ENCODE peak calls at places on chromosome 13, in nine cellular contexts. M is pancreas; G is upper lobe of left lung; R is neuronal stem cell; L is CD4-positive, alpha-beta memory T cell; T is uterus; D is effector memory CD4-positive, alpha-beta T cell; X is A549; H is MM.1S. O is an unnamed sample.

GRCh38 chr13:20616059-20616797 is 49.3 kb downstream of the IFT88 start:
- DNase-seq in T (no peak), X (peak; percentile 57), H (no peak), G (no peak), L (no peak), D (no peak), R (no peak), M (no peak), O (no peak)

GRCh38 chr13:81406022-81406421 is 1065.1 kb upstream of the SPRY2 start:
- DNase-seq in R (no peak), M (no peak), L (no peak), D (no peak), G (no peak), T (no peak), H (no peak), X (no peak), O (no peak)

GRCh38 chr13:100254002-100254401 is 165.1 kb downstream of the PCCA start:
- DNase-seq in D (no peak), G (no peak), T (no peak), X (peak; percentile 2), L (no peak), M (no peak), R (no peak), H (no peak), O (no peak)

GRCh38 chr13:60838581-60838980 is 441.6 kb downstream of the TDRD3 start:
- DNase-seq in G (no peak), M (no peak), T (no peak), R (no peak), X (no peak), L (no peak), D (no peak), H (no peak), O (no peak)

GRCh38 chr13:72004236-72004635 is 137.2 kb upstream of the DACH1 start:
- DNase-seq in D (no peak), G (no peak), H (no peak), X (no peak), R (no peak), T (no peak), L (no peak), M (no peak), O (peak; percentile 8)

GRCh38 chr13:79901336-79901735 is 420.4 kb downstream of the NDFIP2 start:
- DNase-seq in H (no peak), M (no peak), L (no peak), D (no peak), X (no peak), R (no peak), T (no peak), G (no peak), O (peak; percentile 58)

GRCh38 chr13:110637747-110638146 is 22.4 kb downstream of the NAXD start:
- DNase-seq in L (no peak), M (no peak), R (no peak), X (no peak), T (no peak), D (no peak), G (no peak), H (no peak), O (no peak)

GRCh38 chr13:66508153-66508909 is 721.8 kb downstream of the PCDH9 start:
- DNase-seq in H (no peak), T (no peak), M (no peak), X (no peak), R (no peak), L (no peak), G (no peak), D (no peak), O (no peak)

GRCh38 chr13:77184455-77184854 is 142.4 kb downstream of the MYCBP2 start:
- DNase-seq in H (peak; percentile 61), M (no peak), G (no peak), T (no peak), X (no peak), L (no peak), D (no peak), R (no peak), O (no peak)

GRCh38 chr13:27177852-27178251 is 6.2 kb upstream of the USP12 start:
- DNase-seq in D (no peak), X (no peak), H (no peak), R (no peak), T (no peak), M (no peak), L (no peak), G (no peak), O (no peak)

GRCh38 chr13:46527237-46527636 is 25.7 kb upstream of the LRCH1 start:
- DNase-seq in L (no peak), X (peak; percentile 20), G (no peak), M (no peak), D (no peak), T (no peak), R (no peak), H (no peak), O (no peak)

GRCh38 chr13:46893820-46894533 is 2.9 kb downstream of the HTR2A start:
- DNase-seq in D (peak; percentile 29), G (peak; percentile 96), H (peak; percentile 26), X (peak; percentile 19), M (peak; percentile 64), R (peak; percentile 71), L (peak; percentile 49), T (peak; percentile 78), O (peak; percentile 42)

GRCh38 chr13:52036037-52036436 is 11.5 kb downstream of the UTP14C start:
- DNase-seq in H (no peak), G (no peak), D (no peak), L (no peak), T (no peak), M (no peak), X (no peak), R (no peak), O (no peak)

GRCh38 chr13:44229371-44230030 is 144.1 kb upstream of the SERP2 start:
- DNase-seq in X (no peak), D (no peak), H (no peak), L (no peak), M (no peak), R (no peak), T (no peak), G (peak; percentile 58), O (no peak)
- H3K27ac ChIP-seq in X (peak overlapping the region; percentile 1), D (no peak overlapping the region), H (no peak overlapping the region), L (no peak overlapping the region), M (no peak overlapping the region), R (no peak overlapping the region), T (no peak overlapping the region), G (no peak overlapping the region), O (no peak overlapping the region)

GRCh38 chr13:114062341-114062740 is 70.1 kb downstream of the RASA3 start:
- DNase-seq in X (no peak), G (no peak), L (no peak), D (no peak), H (no peak), M (no peak), R (no peak), T (no peak), O (no peak)
- H3K4me1 ChIP-seq in X (peaks cover 44% of the 10 kb centered on the region), G (peaks cover 71% of the 10 kb centered on the region), L (peaks cover 58% of the 10 kb centered on the region), D (peaks cover 41% of the 10 kb centered on the region), H (peaks cover 26% of the 10 kb centered on the region), M (peaks cover 10% of the 10 kb centered on the region), R (peaks cover 27% of the 10 kb centered on the region), T (peaks cover 28% of the 10 kb centered on the region), O (peaks cover 11% of the 10 kb centered on the region)

GRCh38 chr13:49587311-49587847 is 2.0 kb upstream of the RCBTB1 start:
- DNase-seq in L (no peak), R (no peak), T (no peak), D (no peak), X (no peak), G (no peak), M (no peak), H (no peak), O (no peak)
- H3K27ac ChIP-seq in L (no peak overlapping the region), R (no peak overlapping the region), T (no peak overlapping the region), D (no peak overlapping the region), X (no peak overlapping the region), G (no peak overlapping the region), M (peak overlapping the region; percentile 22), H (no peak overlapping the region), O (no peak overlapping the region)

DNA sequence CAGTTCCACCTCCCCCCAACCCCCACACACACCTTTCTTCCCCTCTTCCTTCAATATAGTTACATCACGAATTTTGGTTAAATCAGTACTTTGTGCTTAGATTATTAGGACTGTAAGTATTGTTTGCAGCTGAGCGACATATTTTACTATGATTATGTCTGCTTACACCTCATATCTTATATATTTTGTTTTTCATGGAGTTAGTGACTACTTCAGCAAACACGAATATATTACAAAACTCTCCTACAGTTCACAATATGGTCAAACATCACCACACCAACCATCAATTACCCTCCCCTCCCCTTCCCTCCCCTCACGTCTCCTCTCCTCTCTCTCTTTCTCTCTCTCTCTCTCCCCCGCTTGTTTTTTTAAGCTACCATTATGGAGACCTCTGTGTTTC is 152.9 kb downstream of the TBC1D4 start:
- DNase-seq in H (no peak), T (no peak), M (no peak), G (no peak), R (no peak), X (no peak), L (no peak), D (no peak), O (no peak)
- H3K4me1 ChIP-seq in H (no peaks in the 10 kb centered on the region), T (no peaks in the 10 kb centered on the region), M (no peaks in the 10 kb centered on the region), G (no peaks in the 10 kb centered on the region), R (no peaks in the 10 kb centered on the region), X (no peaks in the 10 kb centered on the region), L (peaks cover 13% of the 10 kb centered on the region), D (peaks cover 4% of the 10 kb centered on the region), O (no peaks in the 10 kb centered on the region)

GRCh38 chr13:41812851-41813250 is 148.1 kb downstream of the VWA8 start:
- DNase-seq in T (no peak), G (no peak), R (no peak), H (no peak), X (no peak), D (no peak), M (no peak), L (no peak), O (no peak)
- H3K27ac ChIP-seq in T (no peak overlapping the region), G (no peak overlapping the region), R (no peak overlapping the region), H (no peak overlapping the region), X (no peak overlapping the region), D (no peak overlapping the region), M (no peak overlapping the region), L (no peak overlapping the region), O (no peak overlapping the region)

DNA sequence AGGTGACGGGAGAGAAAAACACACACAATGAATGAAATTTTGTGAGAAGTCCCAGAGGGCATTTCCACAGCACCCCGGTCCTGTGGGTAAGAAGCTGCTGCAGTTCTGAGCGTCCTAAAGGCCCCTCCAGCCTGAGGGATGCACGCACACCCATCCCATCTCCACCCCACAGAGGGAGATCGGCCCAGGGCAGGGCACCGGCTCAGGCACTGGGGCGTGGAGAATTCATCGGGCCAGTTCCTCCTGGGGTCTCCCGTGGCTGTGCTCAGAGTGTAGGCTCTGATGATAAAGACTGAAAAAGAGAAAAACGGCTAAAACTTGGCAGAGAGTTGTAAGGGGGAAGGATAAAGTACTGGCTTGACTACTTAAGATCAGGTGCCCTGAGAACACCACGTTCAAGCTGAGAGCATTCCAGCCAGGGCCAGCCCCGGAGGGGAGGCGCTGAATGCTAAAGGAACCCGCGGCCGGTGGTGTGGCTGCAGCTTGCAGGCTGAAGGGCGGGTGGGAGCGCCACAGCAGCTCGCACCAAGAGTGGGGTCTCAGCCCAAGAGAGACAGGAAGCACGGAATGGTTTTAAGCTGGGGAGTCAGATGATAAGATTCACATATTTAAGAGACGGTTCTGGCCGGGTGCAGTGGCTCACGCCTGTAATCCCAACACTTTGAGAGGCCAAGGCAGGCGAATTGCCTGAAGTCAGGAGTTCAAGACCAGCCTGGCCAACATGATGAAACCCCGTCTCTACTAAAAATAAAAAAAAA is 121.9 kb upstream of the SPACA7 start:
- DNase-seq in M (no peak), X (no peak), R (no peak), L (no peak), H (no peak), G (peak; percentile 44), D (no peak), T (no peak), O (no peak)
- H3K4me1 ChIP-seq in M (no peaks in the 10 kb centered on the region), X (no peaks in the 10 kb centered on the region), R (peaks cover 3% of the 10 kb centered on the region), L (no peaks in the 10 kb centered on the region), H (no peaks in the 10 kb centered on the region), G (no peaks in the 10 kb centered on the region), D (no peaks in the 10 kb centered on the region), T (no peaks in the 10 kb centered on the region), O (no peaks in the 10 kb centered on the region)

GRCh38 chr13:53411443-53411842 is 382.8 kb downstream of the OLFM4 start:
- DNase-seq in D (no peak), M (no peak), L (no peak), T (no peak), G (no peak), X (no peak), R (no peak), H (no peak), O (no peak)
- H3K27ac ChIP-seq in D (no peak overlapping the region), M (no peak overlapping the region), L (no peak overlapping the region), T (no peak overlapping the region), G (no peak overlapping the region), X (no peak overlapping the region), R (no peak overlapping the region), H (no peak overlapping the region), O (no peak overlapping the region)